ENCODE peak calls at places on chromosome 4, in seven cellular contexts. P, B, O, K, V, D and R are unnamed samples.

GRCh38 chr4:6470502-6471302 is 1.7 kb downstream of the PPP2R2C start:
- DNase-seq in B (no peak), P (peak; percentile 85), D (no peak), K (peak; percentile 7), O (no peak), V (peak; percentile 68), R (no peak)

GRCh38 chr4:168736831-168737230 is 240.0 kb downstream of the PALLD start:
- DNase-seq in B (no peak), K (no peak), O (no peak), P (no peak), D (no peak), V (no peak), R (no peak)

GRCh38 chr4:1246901-1247810 is 1.8 kb downstream of the CTBP1 start:
- DNase-seq in V (no peak), B (peak; percentile 33), O (no peak), P (peak; percentile 64), K (no peak), D (no peak), R (peak; percentile 62)

GRCh38 chr4:13483142-13484044 is 747 bp downstream of the RAB28 start:
- DNase-seq in B (peak; percentile 33), O (peak; percentile 10), D (no peak), K (peak; percentile 74), V (peak; percentile 32), P (peak; percentile 42), R (peak; percentile 77)

GRCh38 chr4:156615066-156615514 is 356.5 kb downstream of the PDGFC start:
- DNase-seq in D (no peak), K (peak; percentile 92), B (no peak), V (no peak), O (no peak), P (no peak), R (no peak)

GRCh38 chr4:109649872-109650271 is 53.4 kb downstream of the CASP6 start:
- DNase-seq in V (no peak), D (no peak), P (no peak), O (no peak), K (no peak), B (no peak), R (peak; percentile 69)

GRCh38 chr4:38449506-38450174 is 214.4 kb upstream of the KLF3 start:
- DNase-seq in V (no peak), P (no peak), O (no peak), B (no peak), K (peak; percentile 5), D (no peak), R (no peak)

GRCh38 chr4:24885342-24885741 is 27.5 kb downstream of the CCDC149 start:
- DNase-seq in O (no peak), V (no peak), B (no peak), D (no peak), K (no peak), P (no peak), R (no peak)

GRCh38 chr4:3413217-3413671 is 28.5 kb upstream of the HGFAC start:
- DNase-seq in D (no peak), B (no peak), K (no peak), P (no peak), O (no peak), V (no peak), R (no peak)

GRCh38 chr4:6197433-6198174 is 2.7 kb downstream of the JAKMIP1 start:
- DNase-seq in D (no peak), O (no peak), B (no peak), K (no peak), V (no peak), P (no peak), R (no peak)

GRCh38 chr4:150297861-150298474 is 219.7 kb downstream of the DCLK2 start:
- DNase-seq in K (peak; percentile 78), O (peak; percentile 45), B (peak; percentile 55), P (peak; percentile 34), V (peak; percentile 76), D (no peak), R (peak; percentile 91)

GRCh38 chr4:7103031-7103598 is 35.3 kb upstream of the GRPEL1 start:
- DNase-seq in V (peak; percentile 77), D (no peak), K (peak; percentile 35), P (peak; percentile 98), O (peak; percentile 60), B (peak; percentile 36), R (peak; percentile 94)

GRCh38 chr4:30716671-30717207 is 3.4 kb upstream of the PCDH7 start:
- DNase-seq in D (no peak), B (peak; percentile 76), P (no peak), V (peak; percentile 13), K (no peak), O (no peak), R (no peak)

GRCh38 chr4:70628444-70628843 is at the start of gene ENAM:
- DNase-seq in V (no peak), P (no peak), D (no peak), K (no peak), O (no peak), B (no peak), R (no peak)

GRCh38 chr4:139167774-139168444 is 9.1 kb downstream of the ELF2 start:
- DNase-seq in D (peak; percentile 72), B (peak; percentile 37), P (peak; percentile 48), O (peak; percentile 35), V (peak; percentile 65), K (peak; percentile 68), R (peak; percentile 63)

GRCh38 chr4:105715692-105716278 is 7.2 kb downstream of the GSTCD start:
- DNase-seq in D (no peak), P (peak; percentile 17), B (peak; percentile 41), V (peak; percentile 64), K (peak; percentile 45), O (peak; percentile 13), R (peak; percentile 49)

GRCh38 chr4:7773401-7774187 is 166.1 kb downstream of the AFAP1 start:
- DNase-seq in P (no peak), V (no peak), D (no peak), O (no peak), B (no peak), K (no peak), R (no peak)

GRCh38 chr4:18180122-18180521 is 158.6 kb upstream of the LCORL start:
- DNase-seq in P (no peak), D (no peak), K (no peak), B (no peak), O (no peak), V (no peak), R (no peak)

GRCh38 chr4:182806259-182807252 is 110.6 kb downstream of the DCTD start:
- DNase-seq in B (peak; percentile 85), K (peak; percentile 59), D (no peak), O (peak; percentile 21), P (peak; percentile 93), V (peak; percentile 66), R (peak; percentile 66)

GRCh38 chr4:19993222-19993621 is 258.5 kb upstream of the SLIT2 start:
- DNase-seq in K (no peak), P (no peak), O (no peak), D (no peak), B (no peak), V (no peak), R (no peak)

GRCh38 chr4:42617030-42617429 is 39.9 kb downstream of the ATP8A1 start:
- DNase-seq in P (no peak), B (no peak), D (no peak), V (no peak), K (no peak), O (no peak), R (no peak)

GRCh38 chr4:62528874-62529273 is 1328.7 kb downstream of the ADGRL3 start:
- DNase-seq in D (no peak), K (no peak), O (no peak), B (no peak), V (peak; percentile 33), P (no peak), R (no peak)

GRCh38 chr4:124499266-124499665 is 213.3 kb downstream of the ANKRD50 start:
- DNase-seq in D (no peak), K (no peak), O (no peak), V (no peak), B (no peak), P (no peak), R (no peak)

GRCh38 chr4:57303012-57303751 is 193.0 kb upstream of the IGFBP7 start:
- DNase-seq in P (no peak), K (no peak), B (no peak), D (no peak), O (no peak), V (peak; percentile 22), R (no peak)

GRCh38 chr4:168618577-168619265 is 121.9 kb downstream of the PALLD start:
- DNase-seq in B (no peak), P (no peak), K (peak; percentile 84), V (peak; percentile 84), D (no peak), O (peak; percentile 54), R (no peak)

GRCh38 chr4:168098257-168098717 is 6.0 kb downstream of the ANXA10 start:
- DNase-seq in P (no peak), O (peak; percentile 92), K (peak; percentile 62), B (no peak), V (peak; percentile 87), D (peak; percentile 19), R (no peak)

GRCh38 chr4:78707268-78707667 is 68.9 kb upstream of the BMP2K start:
- DNase-seq in D (no peak), O (no peak), P (no peak), K (no peak), V (no peak), B (no peak), R (no peak)

GRCh38 chr4:16677545-16677944 is 220.9 kb downstream of the LDB2 start:
- DNase-seq in B (no peak), O (no peak), V (no peak), K (peak; percentile 46), D (no peak), P (peak; percentile 25), R (no peak)

GRCh38 chr4:56148428-56148827 is 199.7 kb downstream of the CEP135 start:
- DNase-seq in O (no peak), P (no peak), B (no peak), V (no peak), D (no peak), K (no peak), R (no peak)

GRCh38 chr4:173516621-173517612 is 13.1 kb downstream of the HAND2 start:
- DNase-seq in B (no peak), P (peak; percentile 70), O (no peak), V (no peak), D (no peak), K (no peak), R (no peak)
- H2AFZ ChIP-seq in B (no peak overlapping the region), P (peak overlapping the region; percentile 21), O (no peak overlapping the region), V (no peak overlapping the region), D (no peak overlapping the region), K (peak overlapping the region; percentile 59), R (no peak overlapping the region)

GRCh38 chr4:85431881-85432280 is 43.1 kb upstream of the ARHGAP24 start:
- DNase-seq in O (no peak), D (no peak), P (no peak), V (no peak), B (no peak), K (no peak), R (no peak)
- H3K9ac ChIP-seq in O (no peak overlapping the region), D (no peak overlapping the region), P (no peak overlapping the region), V (no peak overlapping the region), B (no peak overlapping the region), K (no peak overlapping the region), R (no peak overlapping the region)

DNA sequence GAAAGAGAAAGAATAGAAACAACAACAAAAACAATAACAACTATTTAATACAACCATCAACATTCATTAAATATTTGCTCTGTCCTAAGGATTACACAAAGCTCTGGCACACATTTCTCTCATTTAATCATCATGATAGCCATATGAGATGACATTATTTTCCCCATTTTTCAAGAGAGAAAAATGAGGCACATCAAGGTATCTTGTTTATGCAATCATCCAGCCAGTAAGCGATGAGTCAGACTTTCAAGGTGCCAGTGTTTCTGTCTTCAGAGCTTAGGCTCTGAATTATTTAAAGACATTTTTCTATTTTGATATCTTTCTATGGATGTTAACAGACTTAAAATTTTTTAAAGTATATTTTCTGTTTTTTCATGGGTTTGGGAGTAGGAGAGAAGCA is 541.8 kb upstream of the SMIM31 start:
- DNase-seq in O (no peak), P (no peak), K (no peak), B (no peak), D (peak; percentile 19), V (peak; percentile 56), R (no peak)
- H3K27ac ChIP-seq in O (no peak overlapping the region), P (no peak overlapping the region), K (no peak overlapping the region), B (no peak overlapping the region), D (no peak overlapping the region), V (no peak overlapping the region), R (no peak overlapping the region)

GRCh38 chr4:54276633-54277426 is 47.7 kb downstream of the PDGFRA start:
- DNase-seq in O (no peak), V (no peak), B (no peak), K (no peak), P (no peak), D (no peak), R (no peak)
- H2AFZ ChIP-seq in O (no peak overlapping the region), V (no peak overlapping the region), B (no peak overlapping the region), K (no peak overlapping the region), P (no peak overlapping the region), D (peak overlapping the region; percentile 76), R (no peak overlapping the region)